ENCODE peak calls at places on chromosomes 16 and 17, in nine cellular contexts. J is B cell, Z is thoracic aorta, K is choroid plexus epithelial cell, W is right lobe of liver, B is brain microvascular endothelial cell, X is AG04450, A is GM13976, C is nephron progenitor cell. O is an unnamed sample.
A peak's percentile ranks its signal among the peaks of the same experiment; 100 is the strongest.

GRCh38 chr16:50602126-50602525 is 53.9 kb downstream of the NKD1 start:
- DNase-seq in K (no peak), X (no peak), B (no peak), W (no peak), A (no peak), J (no peak), Z (no peak), C (no peak), O (no peak)

GRCh38 chr16:4733747-4734062 is 366 bp downstream of the ANKS3 start:
- DNase-seq in B (peak; percentile 1), K (no peak), J (peak; percentile 50), W (no peak), C (no peak), A (no peak), Z (no peak), X (no peak), O (no peak)

GRCh38 chr16:2095918-2096582 is 39.6 kb downstream of the PKD1 start:
- DNase-seq in W (no peak), X (no peak), B (no peak), A (no peak), K (no peak), J (no peak), C (no peak), Z (no peak), O (no peak)

GRCh38 chr17:39062846-39063680 is 88.4 kb downstream of the PLXDC1 start:
- DNase-seq in W (no peak), X (no peak), C (no peak), Z (no peak), B (no peak), K (peak; percentile 24), J (no peak), A (no peak), O (no peak)

GRCh38 chr17:57755479-57756070 is 10.5 kb upstream of the CCDC182 start:
- DNase-seq in K (no peak), C (no peak), B (no peak), A (no peak), Z (no peak), J (no peak), W (no peak), X (no peak), O (no peak)

GRCh38 chr17:76019830-76020467 is 7.2 kb downstream of the EVPL start:
- DNase-seq in W (no peak), B (no peak), Z (no peak), J (no peak), A (no peak), X (no peak), K (no peak), C (no peak), O (no peak)

GRCh38 chr17:1438593-1439083 is 17.4 kb downstream of the CRK start:
- DNase-seq in W (no peak), Z (no peak), K (peak; percentile 75), X (peak; percentile 67), A (no peak), C (no peak), J (no peak), B (peak; percentile 53), O (no peak)

GRCh38 chr17:19386276-19386863 is 620 bp downstream of the MFAP4 start:
- DNase-seq in J (no peak), W (peak; percentile 53), Z (no peak), K (peak; percentile 95), C (peak; percentile 27), A (no peak), X (peak; percentile 50), B (peak; percentile 66), O (no peak)

GRCh38 chr17:43014946-43015519 is 7.2 kb downstream of the VAT1 start:
- DNase-seq in J (no peak), X (no peak), C (no peak), B (no peak), Z (no peak), K (peak; percentile 26), W (no peak), A (no peak), O (no peak)

GRCh38 chr16:19116711-19117449 is 3.1 kb downstream of the ITPRIPL2 start:
- DNase-seq in C (no peak), W (no peak), J (no peak), X (no peak), B (no peak), A (no peak), Z (no peak), K (peak; percentile 72), O (no peak)

GRCh38 chr16:83433201-83433600 is 374.6 kb upstream of the HSBP1 start:
- DNase-seq in X (no peak), W (no peak), K (no peak), J (no peak), A (no peak), B (no peak), C (no peak), Z (no peak), O (no peak)

GRCh38 chr16:354286-354881 is 1.9 kb upstream of the AXIN1 start:
- DNase-seq in W (no peak), C (no peak), Z (no peak), A (no peak), B (no peak), J (no peak), X (no peak), K (no peak), O (no peak)

GRCh38 chr16:81499576-81500380 is 55.2 kb downstream of the CMIP start:
- DNase-seq in Z (no peak), X (no peak), J (no peak), C (no peak), A (no peak), B (no peak), W (no peak), K (no peak), O (no peak)

GRCh38 chr16:1204941-1205340 is 20.1 kb downstream of the TPSG1 start:
- DNase-seq in X (no peak), Z (no peak), B (no peak), W (no peak), A (no peak), C (no peak), K (no peak), J (no peak), O (no peak)

GRCh38 chr17:42421479-42422332 is 1.4 kb downstream of the CAVIN1 start:
- DNase-seq in W (peak; percentile 46), X (no peak), A (no peak), C (peak; percentile 35), J (no peak), K (no peak), B (peak; percentile 53), Z (no peak), O (no peak)

GRCh38 chr17:48610282-48611211 is at the start of gene HOXB7:
- DNase-seq in C (peak; percentile 83), W (no peak), B (no peak), A (peak; percentile 84), Z (no peak), K (no peak), X (no peak), J (peak; percentile 86), O (peak; percentile 81)

DNA sequence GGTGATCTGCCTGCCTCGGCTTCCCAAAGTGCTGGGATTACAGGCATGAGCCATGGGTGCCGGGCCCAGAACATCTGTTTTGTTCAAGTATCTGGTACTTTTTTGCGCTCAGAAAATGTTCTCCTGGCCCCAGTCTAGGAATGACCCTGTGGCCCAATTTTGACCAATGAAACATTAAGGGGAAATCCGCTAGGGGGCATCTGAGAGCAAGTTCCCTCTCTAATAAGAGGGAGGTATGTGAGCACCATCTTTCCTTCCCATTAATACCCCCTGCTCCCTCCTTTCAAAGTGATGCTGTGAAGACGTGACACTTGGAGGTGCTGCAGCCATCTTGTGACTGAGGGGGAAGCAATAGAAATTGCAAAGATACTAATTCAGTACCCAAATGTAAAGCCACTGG is 16.5 kb upstream of the CLEC3A start:
- DNase-seq in X (no peak), C (no peak), Z (no peak), A (peak; percentile 31), B (no peak), W (no peak), K (no peak), J (no peak), O (peak; percentile 30)
- TF ChIP-seq CTCF in X (peak; percentile 26), C (no peak), Z (no peak), A (no peak), B (peak; percentile 8), W (peak; percentile 12), K (peak; percentile 31), J (peak; percentile 12), O (peak; percentile 15)

DNA sequence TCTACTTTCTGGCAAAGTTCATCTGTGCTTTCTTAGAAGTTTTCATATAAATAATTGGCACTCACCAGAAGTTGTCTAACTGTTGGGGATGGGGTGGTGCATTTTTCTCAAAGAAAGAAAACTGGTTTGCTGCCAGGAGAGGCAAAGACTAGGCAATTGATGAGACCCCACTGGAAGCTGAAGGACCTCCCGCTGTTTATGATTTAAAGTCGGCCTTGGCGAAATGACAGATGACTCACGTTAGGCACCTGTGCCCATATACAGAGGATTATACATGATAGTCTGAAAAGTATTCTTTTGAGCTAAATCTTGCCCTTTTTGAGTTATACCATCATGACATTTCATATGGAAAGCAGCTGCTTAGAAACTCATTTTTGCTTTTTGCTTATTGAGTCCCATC is 193.0 kb upstream of the ZFHX3 start:
- DNase-seq in X (no peak), Z (no peak), J (no peak), W (no peak), A (no peak), B (no peak), K (no peak), C (no peak), O (no peak)
- TF ChIP-seq CTCF in X (no peak), Z (no peak), J (no peak), W (no peak), A (no peak), B (no peak), K (no peak), C (no peak), O (no peak)

GRCh38 chr16:7206469-7206868 is 126.2 kb upstream of the RBFOX1 start:
- DNase-seq in K (no peak), A (no peak), X (no peak), J (no peak), Z (no peak), W (no peak), B (no peak), C (no peak), O (no peak)
- TF ChIP-seq CTCF in K (no peak), A (no peak), X (no peak), J (no peak), Z (no peak), W (no peak), B (no peak), C (no peak), O (no peak)

GRCh38 chr17:59161477-59161876 is 5.9 kb downstream of the PRR11 start:
- DNase-seq in A (no peak), Z (no peak), W (no peak), J (no peak), K (no peak), X (no peak), B (no peak), C (no peak), O (no peak)

GRCh38 chr17:59167571-59168001 is 12.0 kb downstream of the PRR11 start:
- DNase-seq in K (no peak), X (no peak), J (no peak), A (no peak), Z (no peak), W (no peak), B (peak; percentile 56), C (no peak), O (no peak)

GRCh38 chr17:59160203-59161025 is 4.9 kb downstream of the PRR11 start:
- DNase-seq in J (no peak), W (no peak), B (no peak), K (peak; percentile 38), X (no peak), C (no peak), A (peak; percentile 24), Z (no peak), O (peak; percentile 22)

DNA sequence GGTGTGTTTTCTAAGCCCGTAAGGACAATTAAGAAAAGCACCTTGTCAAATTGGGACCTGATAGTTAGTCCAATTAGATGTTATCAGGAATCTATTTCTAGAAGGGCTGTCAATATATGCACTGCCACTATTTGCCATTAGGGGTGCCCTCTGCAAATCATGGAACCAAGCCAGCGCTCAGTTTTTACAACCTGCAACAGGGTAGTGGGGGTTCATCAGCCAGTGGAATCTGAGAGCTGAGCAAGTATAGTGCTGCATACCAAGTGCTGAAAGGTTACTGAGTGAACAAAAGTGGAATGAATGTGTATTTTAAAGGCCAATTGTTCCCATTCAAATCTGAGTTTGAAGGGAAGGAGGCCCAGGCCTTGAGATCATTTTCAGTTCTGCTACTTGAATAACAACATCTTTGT is 10.4 kb downstream of the PRR11 start:
- DNase-seq in J (peak; percentile 33), W (no peak), A (peak; percentile 55), C (peak; percentile 51), B (peak; percentile 51), K (peak; percentile 83), Z (no peak), X (no peak), O (peak; percentile 55)
- TF ChIP-seq CTCF in J (peak; percentile 77), W (peak; percentile 55), A (peak; percentile 36), C (peak; percentile 58), B (peak; percentile 77), K (peak; percentile 78), Z (peak; percentile 23), X (peak; percentile 69), O (peak; percentile 47)